ENCODE peak calls at places on chromosome 11, in eight cellular contexts. X is left lung, G is occipital lobe, Y is fibroblast of the conjunctiva, B is GM23248, Z is GM06990, M is germinal center, A is DMS 273 treated with DMSO at 0.1 percent for 48 hours. O is an unnamed sample.

GRCh38 chr11:116837231-116838091 is at the start of gene APOA1:
- DNase-seq in A (no peak), Y (no peak), M (no peak), X (no peak), G (no peak), Z (no peak), B (no peak), O (no peak)

GRCh38 chr11:94998285-94998684 is 24.8 kb downstream of the KDM4D start:
- DNase-seq in B (no peak), G (no peak), M (no peak), Z (no peak), X (no peak), Y (no peak), A (no peak), O (no peak)

GRCh38 chr11:126637800-126638175 is 282.3 kb downstream of the ST3GAL4 start:
- DNase-seq in B (peak), M (no peak), Y (peak), G (no peak), X (no peak), Z (no peak), A (no peak), O (no peak)

GRCh38 chr11:3341298-3341697 is 37.6 kb downstream of the ZNF195 start:
- DNase-seq in Y (no peak), G (no peak), X (no peak), M (peak), B (peak), A (no peak), Z (no peak), O (peak)

GRCh38 chr11:17547051-17547577 is at the start of gene OTOG:
- DNase-seq in A (peak), Y (no peak), X (no peak), Z (no peak), B (no peak), G (no peak), M (no peak), O (peak)

GRCh38 chr11:2204361-2205213 is 33.0 kb upstream of the TH start:
- DNase-seq in X (peak), A (no peak), B (no peak), G (no peak), Z (no peak), M (no peak), Y (no peak), O (no peak)

GRCh38 chr11:19094859-19095258 is 22.1 kb upstream of the ZDHHC13 start:
- DNase-seq in B (no peak), X (no peak), Z (no peak), G (no peak), Y (no peak), M (no peak), A (no peak), O (no peak)

GRCh38 chr11:6270584-6271246 is 11.1 kb downstream of the CCKBR start:
- DNase-seq in Z (no peak), G (no peak), M (no peak), A (no peak), B (peak), X (peak), Y (no peak), O (no peak)

GRCh38 chr11:6497069-6497839 is at the start of gene DNHD1:
- DNase-seq in M (no peak), G (no peak), X (no peak), Z (no peak), B (no peak), A (no peak), Y (no peak), O (no peak)

GRCh38 chr11:3001496-3001895 is 9.4 kb upstream of the NAP1L4 start:
- DNase-seq in B (no peak), M (no peak), A (peak), Z (no peak), G (peak), Y (no peak), X (no peak), O (peak)

O was measured in COR-L47.